ENCODE peak calls at places on chromosomes 11 and 22, in nine cellular contexts. One of them, this sample, is unnamed.

GRCh38 chr11:46238078-46238966 is 39.1 kb upstream of the CREB3L1 start:
- DNase-seq in hypothalamus: no peak
- DNase-seq in NCI-H2029: peak
- DNase-seq in activated CD4-positive, alpha-beta T cell treated with anti-CD3 and anti-CD28 coated beads, Interleukin-2, amount 50 U/mL, for 48 hours: peak
- DNase-seq in stimulated activated CD4-positive, alpha-beta T cell treated with anti-CD3 and anti-CD28 coated beads, TNF-alpha, amount 100 ng/mL, for 24 hours: peak
- DNase-seq in HTR-8/SVneo: peak
- DNase-seq in left cardiac atrium: peak
- DNase-seq in aorta: peak
- DNase-seq in activated naive CD4-positive, alpha-beta T cell: no peak
- DNase-seq in this sample: peak

GRCh38 chr11:88312665-88313064 is 24.9 kb downstream of the CTSC start:
- DNase-seq in hypothalamus: no peak
- DNase-seq in NCI-H2029: no peak
- DNase-seq in activated CD4-positive, alpha-beta T cell treated with anti-CD3 and anti-CD28 coated beads, Interleukin-2, amount 50 U/mL, for 48 hours: no peak
- DNase-seq in stimulated activated CD4-positive, alpha-beta T cell treated with anti-CD3 and anti-CD28 coated beads, TNF-alpha, amount 100 ng/mL, for 24 hours: no peak
- DNase-seq in HTR-8/SVneo: no peak
- DNase-seq in left cardiac atrium: no peak
- DNase-seq in aorta: no peak
- DNase-seq in activated naive CD4-positive, alpha-beta T cell: no peak
- DNase-seq in this sample: no peak

GRCh38 chr11:70755410-70756158 is 357.3 kb downstream of the CTTN start:
- DNase-seq in hypothalamus: peak
- DNase-seq in NCI-H2029: peak
- DNase-seq in activated CD4-positive, alpha-beta T cell treated with anti-CD3 and anti-CD28 coated beads, Interleukin-2, amount 50 U/mL, for 48 hours: peak
- DNase-seq in stimulated activated CD4-positive, alpha-beta T cell treated with anti-CD3 and anti-CD28 coated beads, TNF-alpha, amount 100 ng/mL, for 24 hours: peak
- DNase-seq in HTR-8/SVneo: peak
- DNase-seq in left cardiac atrium: peak
- DNase-seq in aorta: peak
- DNase-seq in activated naive CD4-positive, alpha-beta T cell: peak
- DNase-seq in this sample: peak

GRCh38 chr22:37545703-37546435 is 14.4 kb upstream of the CDC42EP1 start:
- DNase-seq in hypothalamus: no peak
- DNase-seq in NCI-H2029: no peak
- DNase-seq in activated CD4-positive, alpha-beta T cell treated with anti-CD3 and anti-CD28 coated beads, Interleukin-2, amount 50 U/mL, for 48 hours: no peak
- DNase-seq in stimulated activated CD4-positive, alpha-beta T cell treated with anti-CD3 and anti-CD28 coated beads, TNF-alpha, amount 100 ng/mL, for 24 hours: no peak
- DNase-seq in HTR-8/SVneo: peak
- DNase-seq in left cardiac atrium: peak
- DNase-seq in aorta: peak
- DNase-seq in activated naive CD4-positive, alpha-beta T cell: no peak
- DNase-seq in this sample: peak

GRCh38 chr22:44870021-44870420 is 117.6 kb downstream of the ARHGAP8 start:
- DNase-seq in hypothalamus: no peak
- DNase-seq in NCI-H2029: no peak
- DNase-seq in activated CD4-positive, alpha-beta T cell treated with anti-CD3 and anti-CD28 coated beads, Interleukin-2, amount 50 U/mL, for 48 hours: no peak
- DNase-seq in stimulated activated CD4-positive, alpha-beta T cell treated with anti-CD3 and anti-CD28 coated beads, TNF-alpha, amount 100 ng/mL, for 24 hours: no peak
- DNase-seq in HTR-8/SVneo: peak
- DNase-seq in left cardiac atrium: no peak
- DNase-seq in aorta: no peak
- DNase-seq in activated naive CD4-positive, alpha-beta T cell: no peak
- DNase-seq in this sample: no peak

GRCh38 chr11:108654994-108655631 is 9.8 kb upstream of the DDX10 start:
- DNase-seq in hypothalamus: no peak
- DNase-seq in NCI-H2029: peak
- DNase-seq in activated CD4-positive, alpha-beta T cell treated with anti-CD3 and anti-CD28 coated beads, Interleukin-2, amount 50 U/mL, for 48 hours: peak
- DNase-seq in stimulated activated CD4-positive, alpha-beta T cell treated with anti-CD3 and anti-CD28 coated beads, TNF-alpha, amount 100 ng/mL, for 24 hours: peak
- DNase-seq in HTR-8/SVneo: peak
- DNase-seq in left cardiac atrium: no peak
- DNase-seq in aorta: no peak
- DNase-seq in activated naive CD4-positive, alpha-beta T cell: no peak
- DNase-seq in this sample: no peak

GRCh38 chr11:41392591-41392990 is 66.9 kb downstream of the LRRC4C start:
- DNase-seq in hypothalamus: no peak
- DNase-seq in NCI-H2029: no peak
- DNase-seq in activated CD4-positive, alpha-beta T cell treated with anti-CD3 and anti-CD28 coated beads, Interleukin-2, amount 50 U/mL, for 48 hours: no peak
- DNase-seq in stimulated activated CD4-positive, alpha-beta T cell treated with anti-CD3 and anti-CD28 coated beads, TNF-alpha, amount 100 ng/mL, for 24 hours: no peak
- DNase-seq in HTR-8/SVneo: no peak
- DNase-seq in left cardiac atrium: no peak
- DNase-seq in aorta: no peak
- DNase-seq in activated naive CD4-positive, alpha-beta T cell: no peak
- DNase-seq in this sample: no peak

GRCh38 chr11:20566591-20567434 is 32.6 kb upstream of the SLC6A5 start:
- DNase-seq in hypothalamus: no peak
- DNase-seq in NCI-H2029: no peak
- DNase-seq in activated CD4-positive, alpha-beta T cell treated with anti-CD3 and anti-CD28 coated beads, Interleukin-2, amount 50 U/mL, for 48 hours: no peak
- DNase-seq in stimulated activated CD4-positive, alpha-beta T cell treated with anti-CD3 and anti-CD28 coated beads, TNF-alpha, amount 100 ng/mL, for 24 hours: no peak
- DNase-seq in HTR-8/SVneo: no peak
- DNase-seq in left cardiac atrium: no peak
- DNase-seq in aorta: peak
- DNase-seq in activated naive CD4-positive, alpha-beta T cell: no peak
- DNase-seq in this sample: no peak

GRCh38 chr11:112634551-112634950 is 326.7 kb upstream of the NCAM1 start:
- DNase-seq in hypothalamus: no peak
- DNase-seq in NCI-H2029: no peak
- DNase-seq in activated CD4-positive, alpha-beta T cell treated with anti-CD3 and anti-CD28 coated beads, Interleukin-2, amount 50 U/mL, for 48 hours: no peak
- DNase-seq in stimulated activated CD4-positive, alpha-beta T cell treated with anti-CD3 and anti-CD28 coated beads, TNF-alpha, amount 100 ng/mL, for 24 hours: no peak
- DNase-seq in HTR-8/SVneo: no peak
- DNase-seq in left cardiac atrium: no peak
- DNase-seq in aorta: no peak
- DNase-seq in activated naive CD4-positive, alpha-beta T cell: no peak
- DNase-seq in this sample: no peak

GRCh38 chr11:44952082-44952481 is 1.4 kb upstream of the TP53I11 start:
- DNase-seq in hypothalamus: no peak
- DNase-seq in NCI-H2029: no peak
- DNase-seq in activated CD4-positive, alpha-beta T cell treated with anti-CD3 and anti-CD28 coated beads, Interleukin-2, amount 50 U/mL, for 48 hours: no peak
- DNase-seq in stimulated activated CD4-positive, alpha-beta T cell treated with anti-CD3 and anti-CD28 coated beads, TNF-alpha, amount 100 ng/mL, for 24 hours: no peak
- DNase-seq in HTR-8/SVneo: no peak
- DNase-seq in left cardiac atrium: no peak
- DNase-seq in aorta: no peak
- DNase-seq in activated naive CD4-positive, alpha-beta T cell: no peak
- DNase-seq in this sample: no peak

GRCh38 chr22:35649026-35649553 is 844 bp downstream of the APOL6 start:
- DNase-seq in hypothalamus: no peak
- DNase-seq in NCI-H2029: no peak
- DNase-seq in activated CD4-positive, alpha-beta T cell treated with anti-CD3 and anti-CD28 coated beads, Interleukin-2, amount 50 U/mL, for 48 hours: no peak
- DNase-seq in stimulated activated CD4-positive, alpha-beta T cell treated with anti-CD3 and anti-CD28 coated beads, TNF-alpha, amount 100 ng/mL, for 24 hours: no peak
- DNase-seq in HTR-8/SVneo: no peak
- DNase-seq in left cardiac atrium: no peak
- DNase-seq in aorta: no peak
- DNase-seq in activated naive CD4-positive, alpha-beta T cell: no peak
- DNase-seq in this sample: peak

GRCh38 chr22:49914256-49914655 is 4.0 kb downstream of the ALG12 start:
- DNase-seq in hypothalamus: no peak
- DNase-seq in NCI-H2029: no peak
- DNase-seq in activated CD4-positive, alpha-beta T cell treated with anti-CD3 and anti-CD28 coated beads, Interleukin-2, amount 50 U/mL, for 48 hours: no peak
- DNase-seq in stimulated activated CD4-positive, alpha-beta T cell treated with anti-CD3 and anti-CD28 coated beads, TNF-alpha, amount 100 ng/mL, for 24 hours: no peak
- DNase-seq in HTR-8/SVneo: no peak
- DNase-seq in left cardiac atrium: no peak
- DNase-seq in aorta: no peak
- DNase-seq in activated naive CD4-positive, alpha-beta T cell: no peak
- DNase-seq in this sample: no peak

GRCh38 chr22:17159504-17159951 is 451 bp upstream of the HDHD5 start:
- DNase-seq in hypothalamus: peak
- DNase-seq in NCI-H2029: peak
- DNase-seq in activated CD4-positive, alpha-beta T cell treated with anti-CD3 and anti-CD28 coated beads, Interleukin-2, amount 50 U/mL, for 48 hours: peak
- DNase-seq in stimulated activated CD4-positive, alpha-beta T cell treated with anti-CD3 and anti-CD28 coated beads, TNF-alpha, amount 100 ng/mL, for 24 hours: peak
- DNase-seq in HTR-8/SVneo: no peak
- DNase-seq in left cardiac atrium: peak
- DNase-seq in aorta: peak
- DNase-seq in activated naive CD4-positive, alpha-beta T cell: no peak
- DNase-seq in this sample: no peak

GRCh38 chr11:1829039-1829820 is 5.6 kb upstream of the SYT8 start:
- DNase-seq in hypothalamus: no peak
- DNase-seq in NCI-H2029: no peak
- DNase-seq in activated CD4-positive, alpha-beta T cell treated with anti-CD3 and anti-CD28 coated beads, Interleukin-2, amount 50 U/mL, for 48 hours: no peak
- DNase-seq in stimulated activated CD4-positive, alpha-beta T cell treated with anti-CD3 and anti-CD28 coated beads, TNF-alpha, amount 100 ng/mL, for 24 hours: no peak
- DNase-seq in HTR-8/SVneo: peak
- DNase-seq in left cardiac atrium: no peak
- DNase-seq in aorta: peak
- DNase-seq in activated naive CD4-positive, alpha-beta T cell: no peak
- DNase-seq in this sample: no peak

GRCh38 chr11:13494051-13494450 is 1.7 kb downstream of the PTH start:
- DNase-seq in hypothalamus: no peak
- DNase-seq in NCI-H2029: no peak
- DNase-seq in activated CD4-positive, alpha-beta T cell treated with anti-CD3 and anti-CD28 coated beads, Interleukin-2, amount 50 U/mL, for 48 hours: no peak
- DNase-seq in stimulated activated CD4-positive, alpha-beta T cell treated with anti-CD3 and anti-CD28 coated beads, TNF-alpha, amount 100 ng/mL, for 24 hours: no peak
- DNase-seq in HTR-8/SVneo: no peak
- DNase-seq in left cardiac atrium: no peak
- DNase-seq in aorta: no peak
- DNase-seq in activated naive CD4-positive, alpha-beta T cell: no peak
- DNase-seq in this sample: no peak

GRCh38 chr11:92149996-92150395 is 74.6 kb upstream of the FAT3 start:
- DNase-seq in hypothalamus: no peak
- DNase-seq in NCI-H2029: no peak
- DNase-seq in activated CD4-positive, alpha-beta T cell treated with anti-CD3 and anti-CD28 coated beads, Interleukin-2, amount 50 U/mL, for 48 hours: no peak
- DNase-seq in stimulated activated CD4-positive, alpha-beta T cell treated with anti-CD3 and anti-CD28 coated beads, TNF-alpha, amount 100 ng/mL, for 24 hours: no peak
- DNase-seq in HTR-8/SVneo: no peak
- DNase-seq in left cardiac atrium: no peak
- DNase-seq in aorta: no peak
- DNase-seq in activated naive CD4-positive, alpha-beta T cell: no peak
- DNase-seq in this sample: no peak

GRCh38 chr22:18056802-18057474 is 20.9 kb upstream of the PEX26 start:
- DNase-seq in hypothalamus: no peak
- DNase-seq in NCI-H2029: no peak
- DNase-seq in activated CD4-positive, alpha-beta T cell treated with anti-CD3 and anti-CD28 coated beads, Interleukin-2, amount 50 U/mL, for 48 hours: no peak
- DNase-seq in stimulated activated CD4-positive, alpha-beta T cell treated with anti-CD3 and anti-CD28 coated beads, TNF-alpha, amount 100 ng/mL, for 24 hours: no peak
- DNase-seq in HTR-8/SVneo: no peak
- DNase-seq in left cardiac atrium: no peak
- DNase-seq in aorta: no peak
- DNase-seq in activated naive CD4-positive, alpha-beta T cell: no peak
- DNase-seq in this sample: no peak

GRCh38 chr11:33065445-33066178 is 26.2 kb downstream of the TCP11L1 start:
- DNase-seq in hypothalamus: no peak
- DNase-seq in NCI-H2029: peak
- DNase-seq in activated CD4-positive, alpha-beta T cell treated with anti-CD3 and anti-CD28 coated beads, Interleukin-2, amount 50 U/mL, for 48 hours: peak
- DNase-seq in stimulated activated CD4-positive, alpha-beta T cell treated with anti-CD3 and anti-CD28 coated beads, TNF-alpha, amount 100 ng/mL, for 24 hours: peak
- DNase-seq in HTR-8/SVneo: peak
- DNase-seq in left cardiac atrium: peak
- DNase-seq in aorta: peak
- DNase-seq in activated naive CD4-positive, alpha-beta T cell: peak
- DNase-seq in this sample: peak

GRCh38 chr11:72377596-72377995 is 56.7 kb downstream of the CLPB start:
- DNase-seq in hypothalamus: no peak
- DNase-seq in NCI-H2029: no peak
- DNase-seq in activated CD4-positive, alpha-beta T cell treated with anti-CD3 and anti-CD28 coated beads, Interleukin-2, amount 50 U/mL, for 48 hours: no peak
- DNase-seq in stimulated activated CD4-positive, alpha-beta T cell treated with anti-CD3 and anti-CD28 coated beads, TNF-alpha, amount 100 ng/mL, for 24 hours: no peak
- DNase-seq in HTR-8/SVneo: no peak
- DNase-seq in left cardiac atrium: no peak
- DNase-seq in aorta: no peak
- DNase-seq in activated naive CD4-positive, alpha-beta T cell: no peak
- DNase-seq in this sample: no peak

GRCh38 chr22:24076091-24076867 is 65.2 kb downstream of the CABIN1 start:
- DNase-seq in hypothalamus: no peak
- DNase-seq in NCI-H2029: no peak
- DNase-seq in activated CD4-positive, alpha-beta T cell treated with anti-CD3 and anti-CD28 coated beads, Interleukin-2, amount 50 U/mL, for 48 hours: no peak
- DNase-seq in stimulated activated CD4-positive, alpha-beta T cell treated with anti-CD3 and anti-CD28 coated beads, TNF-alpha, amount 100 ng/mL, for 24 hours: no peak
- DNase-seq in HTR-8/SVneo: no peak
- DNase-seq in left cardiac atrium: no peak
- DNase-seq in aorta: no peak
- DNase-seq in activated naive CD4-positive, alpha-beta T cell: no peak
- DNase-seq in this sample: peak

GRCh38 chr11:102197759-102198158 is 87.5 kb downstream of the YAP1 start:
- DNase-seq in hypothalamus: no peak
- DNase-seq in NCI-H2029: no peak
- DNase-seq in activated CD4-positive, alpha-beta T cell treated with anti-CD3 and anti-CD28 coated beads, Interleukin-2, amount 50 U/mL, for 48 hours: no peak
- DNase-seq in stimulated activated CD4-positive, alpha-beta T cell treated with anti-CD3 and anti-CD28 coated beads, TNF-alpha, amount 100 ng/mL, for 24 hours: no peak
- DNase-seq in HTR-8/SVneo: no peak
- DNase-seq in left cardiac atrium: no peak
- DNase-seq in aorta: no peak
- DNase-seq in activated naive CD4-positive, alpha-beta T cell: no peak
- DNase-seq in this sample: no peak

GRCh38 chr22:17786435-17787158 is 12.3 kb upstream of the BID start:
- DNase-seq in hypothalamus: peak
- DNase-seq in NCI-H2029: peak
- DNase-seq in activated CD4-positive, alpha-beta T cell treated with anti-CD3 and anti-CD28 coated beads, Interleukin-2, amount 50 U/mL, for 48 hours: no peak
- DNase-seq in stimulated activated CD4-positive, alpha-beta T cell treated with anti-CD3 and anti-CD28 coated beads, TNF-alpha, amount 100 ng/mL, for 24 hours: no peak
- DNase-seq in HTR-8/SVneo: no peak
- DNase-seq in left cardiac atrium: peak
- DNase-seq in aorta: no peak
- DNase-seq in activated naive CD4-positive, alpha-beta T cell: no peak
- DNase-seq in this sample: peak

This sample was measured in cardiac septum.